ENCODE peak calls at places on chromosomes 13 and 19, in eight cellular contexts. M, I, B, W, D, K, U and X are unnamed samples. For H3K9me3, the result is how much of the 10 kb centered on the place peaks cover.

GRCh38 chr19:2303209-2303798 is 4.7 kb downstream of the LINGO3 start:
- DNase-seq in B (no peak), M (no peak), U (no peak), W (no peak), K (no peak), I (no peak), D (no peak), X (no peak)

GRCh38 chr19:8466018-8466417 is 21.2 kb downstream of the HNRNPM start:
- DNase-seq in D (no peak), W (no peak), U (no peak), K (no peak), M (no peak), B (no peak), I (no peak), X (no peak)

GRCh38 chr19:48896191-48896720 is 2.3 kb downstream of the TULP2 start:
- DNase-seq in D (peak), I (peak), B (peak), K (peak), U (no peak), M (peak), W (peak), X (peak)

GRCh38 chr13:23959231-23959862 is 62.0 kb upstream of the C1QTNF9B start:
- DNase-seq in I (no peak), B (no peak), M (no peak), D (no peak), U (no peak), K (no peak), W (no peak), X (no peak)

GRCh38 chr19:55451163-55451521 is 8.0 kb upstream of the SHISA7 start:
- DNase-seq in D (no peak), I (no peak), M (no peak), W (peak), K (no peak), U (no peak), B (no peak), X (peak)

GRCh38 chr19:29588095-29588494 is 18.0 kb upstream of the POP4 start:
- DNase-seq in M (no peak), B (no peak), U (no peak), D (no peak), K (no peak), W (no peak), I (no peak), X (no peak)

GRCh38 chr13:21435710-21436151 is 23.4 kb downstream of the ZDHHC20 start:
- DNase-seq in K (peak), U (peak), B (peak), I (peak), W (no peak), D (peak), M (peak), X (peak)

GRCh38 chr13:45807520-45808099 is 43.9 kb downstream of the SIAH3 start:
- DNase-seq in W (peak), D (no peak), B (no peak), U (peak), M (no peak), I (no peak), K (no peak), X (no peak)

GRCh38 chr13:67071918-67072598 is 158.1 kb downstream of the PCDH9 start:
- DNase-seq in W (no peak), U (no peak), M (no peak), I (no peak), K (no peak), D (no peak), B (no peak), X (no peak)

GRCh38 chr19:3284759-3285646 is 60.5 kb downstream of the CELF5 start:
- DNase-seq in B (no peak), D (peak), K (peak), W (peak), I (peak), M (no peak), U (peak), X (peak)

GRCh38 chr19:55210120-55210493 is 806 bp upstream of the PTPRH start:
- DNase-seq in M (no peak), D (no peak), B (no peak), U (peak), K (no peak), I (no peak), W (no peak), X (no peak)

GRCh38 chr13:51585696-51586095 is 1.4 kb downstream of the WDFY2 start:
- DNase-seq in I (no peak), B (no peak), U (no peak), D (no peak), M (no peak), K (no peak), W (no peak), X (no peak)

GRCh38 chr19:31821346-31821745 is 472.1 kb upstream of the TSHZ3 start:
- DNase-seq in K (no peak), D (no peak), W (no peak), I (no peak), U (no peak), M (no peak), B (no peak), X (no peak)

GRCh38 chr13:97295279-97296182 is 73.4 kb downstream of the MBNL2 start:
- DNase-seq in W (no peak), K (no peak), D (no peak), I (no peak), M (no peak), B (no peak), U (peak), X (no peak)

GRCh38 chr19:12769689-12770088 is 5.7 kb downstream of the HOOK2 start:
- DNase-seq in W (peak), U (no peak), I (peak), D (no peak), K (peak), B (no peak), M (no peak), X (no peak)

GRCh38 chr13:114019367-114019766 is 45.5 kb upstream of the C13orf46 start:
- DNase-seq in B (no peak), M (no peak), W (peak), K (no peak), U (no peak), I (peak), D (no peak), X (peak)

GRCh38 chr19:24078688-24079087 is 8.3 kb upstream of the ZNF254 start:
- DNase-seq in K (no peak), B (no peak), W (peak), U (no peak), D (no peak), M (no peak), I (no peak), X (no peak)

GRCh38 chr19:28217064-28217463 is 995.9 kb downstream of the UQCRFS1 start:
- DNase-seq in K (no peak), U (no peak), M (no peak), W (peak), B (no peak), D (no peak), I (no peak), X (no peak)

GRCh38 chr13:60583911-60584753 is 187.1 kb downstream of the TDRD3 start:
- DNase-seq in M (no peak), K (no peak), B (no peak), D (no peak), W (peak), U (peak), I (no peak), X (no peak)

GRCh38 chr19:19335408-19336158 is 15.0 kb downstream of the MAU2 start:
- DNase-seq in U (no peak), K (no peak), B (no peak), W (no peak), I (no peak), D (no peak), M (no peak), X (no peak)

GRCh38 chr19:12555456-12555930 is 4.2 kb upstream of the ZNF564 start:
- DNase-seq in U (no peak), D (no peak), I (no peak), M (no peak), K (no peak), B (no peak), W (no peak), X (no peak)

GRCh38 chr13:113643593-113643992 is 14.4 kb downstream of the ATP4B start:
- DNase-seq in B (no peak), K (no peak), M (no peak), I (no peak), U (no peak), W (no peak), D (no peak), X (no peak)

GRCh38 chr19:5150331-5150901 is 181.5 kb downstream of the KDM4B start:
- DNase-seq in W (no peak), K (no peak), M (peak), U (no peak), D (no peak), B (peak), I (peak), X (no peak)

GRCh38 chr19:18021121-18021755 is 13.3 kb downstream of the ARRDC2 start:
- DNase-seq in W (no peak), U (peak), B (peak), K (peak), I (peak), D (peak), M (peak), X (peak)

GRCh38 chr13:30779608-30780007 is 44.3 kb downstream of the ALOX5AP start:
- DNase-seq in D (no peak), M (no peak), W (no peak), U (no peak), B (no peak), K (no peak), I (no peak), X (no peak)

GRCh38 chr13:30785146-30785845 is 50.0 kb downstream of the ALOX5AP start:
- DNase-seq in U (no peak), M (no peak), D (no peak), B (no peak), I (no peak), W (no peak), K (no peak), X (no peak)

GRCh38 chr13:30776661-30777060 is 41.3 kb downstream of the ALOX5AP start:
- DNase-seq in B (no peak), W (no peak), K (no peak), I (no peak), M (no peak), U (no peak), D (no peak), X (no peak)

DNA sequence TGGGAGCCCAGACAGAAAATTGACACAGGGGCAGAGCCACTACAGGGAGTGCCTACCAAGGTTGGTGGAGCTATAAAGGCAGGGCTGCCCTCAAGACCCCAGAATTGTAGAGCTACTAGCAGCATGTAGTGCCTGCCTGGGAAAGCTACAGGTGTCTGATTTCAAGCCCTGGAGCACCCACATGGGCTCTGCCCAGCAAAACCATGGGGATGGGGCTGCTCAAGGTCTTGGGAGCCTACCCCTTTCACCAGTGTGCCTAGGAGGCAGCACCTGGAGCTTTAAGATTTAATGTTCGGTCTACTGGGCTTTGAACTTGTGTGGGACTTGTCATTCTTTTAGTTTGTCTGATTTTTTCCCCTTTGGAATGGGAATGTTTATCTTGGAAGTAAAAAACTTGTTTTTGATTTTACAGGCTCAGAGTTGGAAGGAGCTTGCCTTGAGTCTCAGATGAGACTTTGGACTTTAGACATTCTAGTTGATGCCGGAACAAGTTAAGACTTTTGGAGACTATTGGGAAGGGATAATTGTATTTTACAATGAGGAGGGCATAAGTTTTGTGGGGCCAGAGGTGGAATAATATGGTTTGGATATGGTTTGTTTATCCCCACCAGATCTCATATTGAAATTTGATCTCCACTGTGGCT is 45.1 kb downstream of the ALOX5AP start:
- DNase-seq in D (no peak), M (no peak), U (no peak), I (no peak), B (no peak), W (no peak), K (no peak), X (no peak)
- H3K27ac ChIP-seq in D (no peak), M (no peak), U (no peak), I (no peak), B (no peak), W (no peak), K (no peak), X (no peak)

DNA sequence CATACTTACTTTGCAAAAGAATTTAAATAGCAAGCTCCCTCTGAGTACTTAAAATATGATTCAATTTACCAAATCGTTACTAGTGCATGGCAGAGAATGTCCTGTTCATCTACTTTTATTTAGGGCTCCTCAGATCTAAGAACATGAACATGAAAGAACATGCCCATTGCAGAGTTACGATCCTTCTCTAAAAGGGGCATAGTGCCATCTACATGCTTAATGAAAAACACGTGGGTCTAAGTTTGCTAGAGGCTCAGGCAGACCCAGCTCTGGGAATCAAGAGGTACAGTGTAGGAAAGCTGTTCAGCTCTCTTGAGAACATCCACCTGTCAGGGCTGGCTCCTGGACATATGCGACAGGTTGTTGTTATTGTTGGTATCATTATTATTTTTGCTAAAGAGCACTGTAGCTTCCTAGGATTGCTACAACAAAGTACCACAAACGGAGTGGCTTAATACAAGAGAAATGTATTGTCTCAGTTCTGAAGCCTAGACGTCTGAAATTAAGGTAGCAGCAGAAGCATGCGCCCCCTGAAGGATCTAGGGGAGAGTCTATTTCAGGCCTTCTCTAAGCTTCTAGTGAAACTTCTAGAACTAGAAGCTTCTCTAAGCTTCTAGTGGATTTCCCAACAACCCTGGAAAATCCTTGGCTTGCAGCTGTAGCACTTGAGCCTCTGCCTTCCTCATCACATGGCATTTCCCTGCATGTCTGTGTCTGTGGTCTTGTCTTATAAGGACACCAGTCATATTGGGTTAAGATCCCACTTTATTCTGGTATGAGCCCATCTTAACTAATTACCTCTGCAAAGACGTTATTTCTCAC is 133.9 kb downstream of the DCT start:
- DNase-seq in M (no peak), W (no peak), U (peak), D (no peak), K (no peak), I (no peak), B (no peak), X (no peak)
- TF ChIP-seq CTCF in M (no peak), W (no peak), U (peak), D (no peak), K (no peak), I (peak), B (no peak), X (peak)

GRCh38 chr19:44182145-44182544 is 17.2 kb downstream of the ZNF226 start:
- DNase-seq in W (no peak), I (no peak), M (no peak), K (no peak), B (no peak), D (no peak), U (no peak), X (no peak)
- H3K9me3 ChIP-seq in W (under half), I (half or more), M (under half), K (under half), B (half or more), D (under half), U (half or more), X (half or more)

GRCh38 chr13:91362908-91363307 is 15.4 kb downstream of the MIR17HG start:
- DNase-seq in W (no peak), K (no peak), I (no peak), M (no peak), B (no peak), D (no peak), U (no peak), X (no peak)
- H3K27ac ChIP-seq in W (peak), K (no peak), I (no peak), M (no peak), B (no peak), D (no peak), U (no peak), X (no peak)

GRCh38 chr13:52651880-52652169 is 811 bp upstream of the SUGT1 start:
- DNase-seq in B (no peak), U (no peak), D (no peak), M (no peak), K (no peak), I (no peak), W (no peak), X (no peak)

GRCh38 chr13:52650731-52651130 is 1.9 kb upstream of the SUGT1 start:
- DNase-seq in I (no peak), B (no peak), K (no peak), M (no peak), W (peak), D (no peak), U (no peak), X (no peak)

GRCh38 chr13:52652980-52653303 is 306 bp downstream of the SUGT1 start:
- DNase-seq in I (no peak), U (no peak), M (peak), D (no peak), K (no peak), B (no peak), W (no peak), X (no peak)

GRCh38 chr13:52646967-52647366 is 4.7 kb downstream of the HNRNPA1L2 start:
- DNase-seq in U (no peak), D (no peak), M (no peak), B (no peak), K (no peak), W (no peak), I (no peak), X (no peak)

GRCh38 chr13:52652170-52652979 is at the start of gene SUGT1:
- DNase-seq in D (peak), B (peak), M (peak), U (peak), K (peak), W (peak), I (peak), X (peak)
- TF ChIP-seq CTCF in D (peak), B (peak), M (peak), U (peak), K (peak), W (peak), I (peak), X (peak)